ENCODE peak calls at places on chromosomes 3 and 15, in eight cellular contexts. G is neural progenitor cell, J is GM23248, M is SK-N-SH, B is PC-3, Y is hepatocyte, N is GM23338, E is MM.1S. I is an unnamed sample.
A peak's percentile ranks its signal among the peaks of the same experiment; 100 is the strongest.

GRCh38 chr15:96768435-96768789 is 437.9 kb downstream of the NR2F2 start:
- DNase-seq in G (no peak), J (no peak), M (no peak), B (no peak), Y (no peak), N (no peak), E (no peak), I (no peak)

GRCh38 chr15:99963096-99963825 is 230.0 kb upstream of the LYSMD4 start:
- DNase-seq in G (no peak), J (peak; percentile 18), M (peak; percentile 1), B (peak; percentile 68), Y (no peak), N (no peak), E (no peak), I (no peak)

GRCh38 chr15:81575436-81576123 is 201.6 kb upstream of the TMC3 start:
- DNase-seq in G (no peak), J (no peak), M (no peak), B (no peak), Y (peak; percentile 11), N (peak; percentile 23), E (no peak), I (no peak)

GRCh38 chr15:96327155-96327741 is 3.3 kb upstream of the NR2F2 start:
- DNase-seq in G (peak; percentile 75), J (peak; percentile 94), M (peak; percentile 65), B (peak; percentile 90), Y (peak; percentile 86), N (peak; percentile 75), E (peak; percentile 88), I (peak; percentile 5)

GRCh38 chr3:8627541-8627940 is 17.1 kb downstream of the SSUH2 start:
- DNase-seq in G (no peak), J (no peak), M (no peak), B (no peak), Y (no peak), N (no peak), E (no peak), I (no peak)

GRCh38 chr3:180684807-180685206 is 5.5 kb upstream of the CCDC39 start:
- DNase-seq in G (peak; percentile 42), J (no peak), M (no peak), B (no peak), Y (no peak), N (peak; percentile 31), E (no peak), I (no peak)

GRCh38 chr15:69042531-69042930 is 28.0 kb downstream of the NOX5 start:
- DNase-seq in G (no peak), J (no peak), M (no peak), B (no peak), Y (no peak), N (no peak), E (no peak), I (no peak)

GRCh38 chr15:84099181-84099580 is 136.4 kb upstream of the GOLGA6L4 start:
- DNase-seq in G (no peak), J (no peak), M (no peak), B (peak; percentile 7), Y (no peak), N (no peak), E (peak; percentile 50), I (peak; percentile 41)

GRCh38 chr3:102124301-102125158 is 275.2 kb downstream of the NFKBIZ start:
- DNase-seq in G (no peak), J (peak; percentile 61), M (no peak), B (peak; percentile 52), Y (no peak), N (no peak), E (no peak), I (no peak)

GRCh38 chr15:55183679-55184078 is 13.1 kb downstream of the RSL24D1 start:
- DNase-seq in G (no peak), J (peak; percentile 6), M (no peak), B (peak; percentile 55), Y (no peak), N (no peak), E (no peak), I (no peak)

GRCh38 chr3:196837819-196838420 is 29.8 kb upstream of the SENP5 start:
- DNase-seq in G (peak; percentile 70), J (peak; percentile 68), M (peak; percentile 70), B (peak; percentile 58), Y (peak; percentile 58), N (peak; percentile 88), E (peak; percentile 63), I (peak; percentile 74)

GRCh38 chr3:67863869-67864268 is 209.5 kb upstream of the SUCLG2 start:
- DNase-seq in G (peak; percentile 59), J (peak; percentile 3), M (peak; percentile 20), B (peak; percentile 48), Y (peak; percentile 30), N (peak; percentile 86), E (no peak), I (peak; percentile 29)

GRCh38 chr3:194344012-194344411 is 7.1 kb downstream of the CPN2 start:
- DNase-seq in G (peak; percentile 82), J (peak; percentile 68), M (peak; percentile 91), B (peak; percentile 82), Y (peak; percentile 85), N (peak; percentile 90), E (peak; percentile 73), I (peak; percentile 58)

GRCh38 chr15:47541587-47541986 is 175.7 kb upstream of the SEMA6D start:
- DNase-seq in G (no peak), J (no peak), M (no peak), B (no peak), Y (no peak), N (no peak), E (no peak), I (no peak)

GRCh38 chr3:65672876-65673815 is 365.6 kb downstream of the MAGI1 start:
- DNase-seq in G (peak; percentile 83), J (peak; percentile 70), M (peak; percentile 36), B (peak; percentile 52), Y (peak; percentile 69), N (peak; percentile 87), E (peak; percentile 33), I (peak; percentile 50)

GRCh38 chr15:92377083-92377789 is 16.4 kb upstream of the ST8SIA2 start:
- DNase-seq in G (no peak), J (peak; percentile 49), M (no peak), B (peak; percentile 4), Y (no peak), N (no peak), E (no peak), I (no peak)

GRCh38 chr3:172355836-172356235 is 92.4 kb downstream of the GHSR start:
- DNase-seq in G (no peak), J (peak; percentile 87), M (no peak), B (peak; percentile 88), Y (peak; percentile 47), N (no peak), E (no peak), I (no peak)

GRCh38 chr3:5136211-5136610 is 14.1 kb downstream of the ARL8B start:
- DNase-seq in G (no peak), J (no peak), M (no peak), B (no peak), Y (no peak), N (no peak), E (no peak), I (no peak)

GRCh38 chr3:195699860-195700259 is 20.9 kb upstream of the MUC20 start:
- DNase-seq in G (no peak), J (no peak), M (no peak), B (no peak), Y (no peak), N (no peak), E (peak; percentile 15), I (no peak)

GRCh38 chr3:172751188-172751571 is 654 bp downstream of the ECT2 start:
- DNase-seq in G (peak; percentile 48), J (peak; percentile 66), M (peak; percentile 40), B (peak; percentile 25), Y (peak; percentile 15), N (no peak), E (peak; percentile 67), I (peak; percentile 63)

GRCh38 chr15:27549796-27550195 is 549.3 kb downstream of the OCA2 start:
- DNase-seq in G (no peak), J (no peak), M (no peak), B (no peak), Y (no peak), N (no peak), E (no peak), I (no peak)

GRCh38 chr3:8869613-8870012 is 93.7 kb downstream of the RAD18 start:
- DNase-seq in G (no peak), J (peak; percentile 95), M (no peak), B (peak; percentile 99), Y (peak; percentile 65), N (no peak), E (no peak), I (no peak)

GRCh38 chr3:5226783-5227182 is 39.3 kb downstream of the EDEM1 start:
- DNase-seq in G (no peak), J (peak; percentile 67), M (peak; percentile 38), B (peak; percentile 64), Y (peak; percentile 28), N (peak; percentile 28), E (peak; percentile 65), I (peak; percentile 49)

GRCh38 chr15:40471105-40471777 is 457 bp downstream of the CHST14 start:
- DNase-seq in G (peak; percentile 74), J (peak; percentile 41), M (no peak), B (peak; percentile 6), Y (peak; percentile 62), N (peak; percentile 53), E (no peak), I (peak; percentile 25)
- TF ChIP-seq EZH2phosphoT487 in G (no peak), J (no peak), M (no peak), B (no peak), Y (no peak), N (no peak), E (no peak), I (no peak)

GRCh38 chr15:45795487-45796069 is 160.7 kb downstream of the SQOR start:
- DNase-seq in G (peak; percentile 88), J (peak; percentile 38), M (peak; percentile 35), B (peak; percentile 74), Y (peak; percentile 81), N (peak; percentile 93), E (peak; percentile 64), I (peak; percentile 65)
- TF ChIP-seq EZH2phosphoT487 in G (no peak), J (no peak), M (no peak), B (no peak), Y (no peak), N (no peak), E (no peak), I (no peak)

GRCh38 chr3:161893972-161894371 is 397.4 kb downstream of the OTOL1 start:
- DNase-seq in G (no peak), J (peak; percentile 64), M (no peak), B (peak; percentile 35), Y (no peak), N (no peak), E (no peak), I (no peak)
- TF ChIP-seq EZH2phosphoT487 in G (no peak), J (no peak), M (no peak), B (no peak), Y (no peak), N (no peak), E (no peak), I (no peak)

GRCh38 chr3:42184622-42185010 is 81.4 kb downstream of the CCK start:
- DNase-seq in G (no peak), J (no peak), M (no peak), B (no peak), Y (no peak), N (no peak), E (no peak), I (no peak)

GRCh38 chr3:42180901-42181300 is 85.1 kb downstream of the CCK start:
- DNase-seq in G (no peak), J (no peak), M (no peak), B (peak; percentile 40), Y (no peak), N (no peak), E (no peak), I (no peak)

GRCh38 chr3:42183991-42184621 is 81.9 kb downstream of the CCK start:
- DNase-seq in G (no peak), J (peak; percentile 41), M (no peak), B (peak; percentile 11), Y (no peak), N (no peak), E (no peak), I (no peak)

GRCh38 chr3:42185044-42185443 is 80.9 kb downstream of the CCK start:
- DNase-seq in G (no peak), J (peak; percentile 87), M (no peak), B (peak; percentile 88), Y (no peak), N (no peak), E (no peak), I (no peak)

GRCh38 chr3:42182555-42182954 is 83.4 kb downstream of the CCK start:
- DNase-seq in G (no peak), J (peak; percentile 57), M (no peak), B (no peak), Y (no peak), N (no peak), E (no peak), I (no peak)
- TF ChIP-seq EZH2phosphoT487 in G (no peak), J (no peak), M (no peak), B (no peak), Y (no peak), N (no peak), E (no peak), I (no peak)

I was measured in OCI-LY7.